ENCODE peak calls at places on chromosomes 1 and 21, in four cellular contexts. W is Daoy; T is Right ventricle myocardium inferior; B is CD8-positive, alpha-beta T cell. Y is an unnamed sample.

GRCh38 chr1:101071470-101071886 is 45.9 kb upstream of the DPH5 start:
- DNase-seq in W (no peak), T (no peak), B (no peak), Y (no peak)

GRCh38 chr1:153794671-153795324 is 19.6 kb downstream of the SLC27A3 start:
- DNase-seq in W (no peak), T (no peak), B (no peak), Y (no peak)

GRCh38 chr1:200079576-200079975 is 52.1 kb downstream of the NR5A2 start:
- DNase-seq in W (no peak), T (no peak), B (no peak), Y (no peak)

GRCh38 chr1:209105769-209106168 is 477.7 kb upstream of the CAMK1G start:
- DNase-seq in W (no peak), T (no peak), B (no peak), Y (no peak)

GRCh38 chr1:229203030-229203751 is 67.7 kb upstream of the RAB4A start:
- DNase-seq in W (peak), T (no peak), B (no peak), Y (no peak)

GRCh38 chr1:237206065-237206414 is 164.1 kb downstream of the RYR2 start:
- DNase-seq in W (no peak), T (no peak), B (no peak), Y (no peak)

GRCh38 chr1:202155478-202156021 is 4.9 kb downstream of the PTPN7 start:
- DNase-seq in W (peak), T (no peak), B (no peak), Y (no peak)

GRCh38 chr1:6485140-6485936 is 6.1 kb downstream of the PLEKHG5 start:
- DNase-seq in W (no peak), T (no peak), B (no peak), Y (no peak)

GRCh38 chr21:26130249-26130896 is 40.2 kb downstream of the APP start:
- DNase-seq in W (no peak), T (no peak), B (no peak), Y (no peak)

GRCh38 chr1:158329807-158330206 is 1.5 kb downstream of the CD1B start:
- DNase-seq in W (peak), T (no peak), B (no peak), Y (no peak)

GRCh38 chr1:100360790-100361232 is 8.5 kb downstream of the CDC14A start:
- DNase-seq in W (peak), T (no peak), B (no peak), Y (no peak)